ENCODE peak calls at places on chromosomes 4 and X, in four cellular contexts. Q is K562, G is HepG2, I is GM12878. H is an unnamed sample.
A peak's percentile ranks its signal among the peaks of the same experiment; 100 is the strongest.

GRCh38 chrX:51893931-51894696 is 691 bp downstream of the MAGED1 start:
- DNase-seq in Q (no peak), G (no peak), I (no peak), H (peak; percentile 52)

GRCh38 chr4:40622913-40623312 is 6.8 kb downstream of the RBM47 start:
- DNase-seq in Q (no peak), G (no peak), I (peak; percentile 81), H (no peak)

GRCh38 chrX:137916090-137916746 is 350.3 kb downstream of the ZIC3 start:
- DNase-seq in Q (peak; percentile 23), G (no peak), I (no peak), H (no peak)

GRCh38 chr4:87032884-87033533 is 98.2 kb downstream of the AFF1 start:
- DNase-seq in Q (no peak), G (peak; percentile 69), I (no peak), H (no peak)

GRCh38 chr4:142043509-142043908 is 407.1 kb downstream of the IL15 start:
- DNase-seq in Q (no peak), G (no peak), I (no peak), H (no peak)

GRCh38 chrX:28880136-28880535 is 292.9 kb downstream of the IL1RAPL1 start:
- DNase-seq in Q (no peak), G (no peak), I (no peak), H (no peak)

GRCh38 chr4:147731611-147732515 is at the start of gene ARHGAP10:
- DNase-seq in Q (peak; percentile 54), G (no peak), I (no peak), H (peak; percentile 85)

GRCh38 chr4:169132561-169133305 is 122.7 kb upstream of the CBR4 start:
- DNase-seq in Q (no peak), G (no peak), I (no peak), H (no peak)

GRCh38 chrX:13357925-13358324 is 38.1 kb upstream of the ATXN3L start:
- DNase-seq in Q (no peak), G (no peak), I (no peak), H (no peak)

GRCh38 chr4:162475221-162475620 is 311.4 kb upstream of the FSTL5 start:
- DNase-seq in Q (no peak), G (no peak), I (no peak), H (no peak)

GRCh38 chrX:13334491-13334890 is 14.6 kb upstream of the ATXN3L start:
- DNase-seq in Q (no peak), G (no peak), I (no peak), H (no peak)

GRCh38 chr4:52096048-52096447 is 44.9 kb downstream of the SPATA18 start:
- DNase-seq in Q (no peak), G (no peak), I (no peak), H (no peak)

GRCh38 chrX:139759637-139760036 is 51.7 kb upstream of the MCF2 start:
- DNase-seq in Q (peak; percentile 7), G (no peak), I (no peak), H (no peak)

GRCh38 chrX:96425204-96425603 is 259.4 kb upstream of the DIAPH2 start:
- DNase-seq in Q (no peak), G (no peak), I (no peak), H (no peak)

GRCh38 chr4:186701273-186701672 is 22.4 kb downstream of the FAT1 start:
- DNase-seq in Q (no peak), G (peak; percentile 62), I (no peak), H (no peak)

GRCh38 chrX:120790118-120790517 is 85.5 kb downstream of the CT47B1 start:
- DNase-seq in Q (peak; percentile 38), G (peak; percentile 40), I (peak; percentile 47), H (peak; percentile 45)

GRCh38 chr4:81626851-81627250 is 155.1 kb upstream of the RASGEF1B start:
- DNase-seq in Q (no peak), G (no peak), I (no peak), H (no peak)

GRCh38 chr4:98961770-98962169 is 32.8 kb upstream of the EIF4E start:
- DNase-seq in Q (no peak), G (no peak), I (no peak), H (no peak)

GRCh38 chr4:110959041-110959643 is 336.3 kb upstream of the PITX2 start:
- DNase-seq in Q (no peak), G (peak; percentile 1), I (no peak), H (no peak)

GRCh38 chr4:130424211-130424610 is 1328.3 kb downstream of the C4orf33 start:
- DNase-seq in Q (no peak), G (no peak), I (no peak), H (no peak)

GRCh38 chr4:113146876-113147358 is 97.5 kb downstream of the ANK2 start:
- DNase-seq in Q (no peak), G (peak; percentile 73), I (peak; percentile 16), H (no peak)

GRCh38 chrX:48478806-48479205 is 2.8 kb downstream of the FTSJ1 start:
- DNase-seq in Q (no peak), G (no peak), I (no peak), H (no peak)

GRCh38 chr4:30763337-30763736 is 43.2 kb downstream of the PCDH7 start:
- DNase-seq in Q (no peak), G (no peak), I (no peak), H (no peak)

GRCh38 chr4:40617903-40618302 is 11.8 kb downstream of the RBM47 start:
- DNase-seq in Q (no peak), G (no peak), I (no peak), H (no peak)

GRCh38 chrX:1537031-1537715 is at the start of gene P2RY8:
- DNase-seq in Q (no peak), G (peak; percentile 84), I (peak; percentile 75), H (no peak)

GRCh38 chr4:183532823-183533222 is 28.0 kb downstream of the ING2 start:
- DNase-seq in Q (no peak), G (no peak), I (no peak), H (no peak)

DNA sequence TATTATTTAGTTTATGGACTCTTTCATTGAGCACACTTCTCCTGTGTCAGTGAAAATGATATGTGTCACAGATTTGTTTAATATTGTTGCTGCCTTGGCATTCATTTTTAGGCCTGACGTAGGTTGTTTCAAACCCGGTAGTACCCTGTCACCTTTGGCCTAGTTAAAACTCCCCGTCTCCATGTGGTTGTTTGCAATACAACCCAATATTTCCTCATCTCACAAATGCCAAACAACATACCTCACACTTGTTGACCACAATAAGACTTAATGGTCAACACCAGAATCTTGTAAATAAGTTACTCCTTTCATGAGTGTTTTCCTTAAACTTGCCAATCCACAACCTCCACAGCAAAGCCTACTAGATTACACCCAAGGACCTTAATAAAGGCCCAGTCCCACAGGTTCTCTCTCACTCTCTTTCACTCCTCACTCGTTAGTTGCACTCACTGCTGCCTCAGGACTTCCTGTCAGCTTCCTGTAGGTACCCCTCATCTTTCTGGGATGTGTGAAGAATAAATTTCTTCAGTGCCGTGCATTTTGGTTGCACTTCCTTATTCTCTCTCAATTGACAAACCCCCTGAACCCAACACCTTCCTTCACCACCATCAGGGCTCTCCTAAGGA is 31.3 kb downstream of the IL13RA2 start:
- DNase-seq in Q (no peak), G (no peak), I (no peak), H (no peak)
- TF ChIP-seq GABPA in Q (no peak), G (no peak), I (no peak), H (no peak)

GRCh38 chrX:54029543-54030143 is 14.6 kb downstream of the PHF8 start:
- DNase-seq in Q (no peak), G (no peak), I (no peak), H (no peak)
- TF ChIP-seq CHD2 in Q (no peak), G (no peak), I (no peak), H (no peak)

DNA sequence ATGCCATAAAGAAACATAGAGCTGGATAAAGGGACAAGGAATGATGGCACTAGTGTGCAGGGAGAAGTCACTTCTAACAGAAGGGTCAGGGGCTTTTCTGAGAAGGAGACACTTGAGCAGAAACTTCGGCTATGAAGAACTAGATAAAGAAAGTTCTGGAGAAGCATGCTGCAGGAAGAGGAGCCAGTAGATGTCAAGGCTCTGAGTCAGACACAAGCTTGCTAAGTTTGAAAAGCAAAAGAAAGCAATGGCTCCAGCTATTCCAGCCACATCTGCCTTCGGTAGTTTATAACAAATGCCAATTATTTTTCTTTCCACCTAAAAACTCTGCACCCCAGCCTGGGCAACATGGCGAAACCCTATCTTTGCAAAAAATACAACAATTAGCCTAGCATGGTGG is 7.5 kb downstream of the NUDT6 start:
- DNase-seq in Q (no peak), G (no peak), I (no peak), H (no peak)
- TF ChIP-seq REST in Q (no peak), G (no peak), I (no peak), H (no peak)

GRCh38 chrX:40145001-40145631 is 47.4 kb upstream of the BCOR start:
- DNase-seq in Q (no peak), G (no peak), I (no peak), H (peak; percentile 73)

GRCh38 chrX:40145670-40146470 is 48.1 kb upstream of the BCOR start:
- DNase-seq in Q (no peak), G (no peak), I (no peak), H (peak; percentile 60)

GRCh38 chrX:40147399-40148188 is 49.8 kb upstream of the BCOR start:
- DNase-seq in Q (no peak), G (no peak), I (no peak), H (no peak)

GRCh38 chrX:40148189-40148438 is 50.4 kb upstream of the BCOR start:
- DNase-seq in Q (no peak), G (no peak), I (no peak), H (no peak)

GRCh38 chrX:40146471-40147398 is 49.0 kb upstream of the BCOR start:
- DNase-seq in Q (no peak), G (no peak), I (no peak), H (peak; percentile 65)
- TF ChIP-seq GABPA in Q (no peak), G (no peak), I (no peak), H (no peak)

GRCh38 chr4:26069218-26069617 is 155.2 kb downstream of the SMIM20 start:
- DNase-seq in Q (peak; percentile 45), G (peak; percentile 6), I (no peak), H (peak; percentile 62)
- TF ChIP-seq CHD2 in Q (no peak), G (no peak), I (no peak), H (no peak)

GRCh38 chr4:12500409-12500808 is 983.7 kb downstream of the RAB28 start:
- DNase-seq in Q (no peak), G (peak; percentile 4), I (no peak), H (no peak)

GRCh38 chr4:12499693-12500092 is 984.4 kb downstream of the RAB28 start:
- DNase-seq in Q (no peak), G (peak; percentile 84), I (no peak), H (no peak)

GRCh38 chr4:12492730-12493398 is 991.3 kb downstream of the RAB28 start:
- DNase-seq in Q (no peak), G (no peak), I (no peak), H (no peak)

GRCh38 chr4:12495211-12495610 is 988.9 kb downstream of the RAB28 start:
- DNase-seq in Q (no peak), G (no peak), I (no peak), H (no peak)
- TF ChIP-seq REST in Q (no peak), G (no peak), I (no peak), H (no peak)

GRCh38 chrX:40403757-40404156 is 177.0 kb upstream of the ATP6AP2 start:
- DNase-seq in Q (no peak), G (no peak), I (no peak), H (no peak)

GRCh38 chrX:40406330-40406859 is 174.4 kb upstream of the ATP6AP2 start:
- DNase-seq in Q (no peak), G (no peak), I (no peak), H (no peak)

GRCh38 chrX:40402771-40403533 is 177.8 kb upstream of the ATP6AP2 start:
- DNase-seq in Q (peak; percentile 20), G (no peak), I (no peak), H (no peak)
- TF ChIP-seq GABPA in Q (no peak), G (no peak), I (no peak), H (no peak)

GRCh38 chr4:165720411-165721082 is 152.5 kb upstream of the TLL1 start:
- DNase-seq in Q (no peak), G (no peak), I (no peak), H (no peak)
- TF ChIP-seq CHD2 in Q (no peak), G (no peak), I (no peak), H (no peak)

GRCh38 chr4:23700197-23700596 is 189.7 kb downstream of the PPARGC1A start:
- DNase-seq in Q (no peak), G (no peak), I (no peak), H (no peak)
- TF ChIP-seq REST in Q (no peak), G (no peak), I (no peak), H (no peak)

H was measured in SK-N-SH.